ENCODE peak calls at places on chromosomes 13 and 19, in six cellular contexts. D, F, K, P, Q and J are unnamed samples.

GRCh38 chr13:72290962-72291681 is 424.1 kb upstream of the DACH1 start:
- DNase-seq in F (no peak), D (peak; percentile 58), Q (no peak), P (no peak), K (no peak), J (peak; percentile 81)

GRCh38 chr19:11673608-11674041 is 65.1 kb downstream of the ZNF823 start:
- DNase-seq in K (peak; percentile 70), Q (no peak), F (peak; percentile 72), D (peak; percentile 58), P (peak; percentile 77), J (peak; percentile 52)

GRCh38 chr19:33267706-33268105 is 34.6 kb downstream of the CEBPA start:
- DNase-seq in K (no peak), D (no peak), P (no peak), Q (no peak), F (no peak), J (no peak)

GRCh38 chr19:15448778-15449619 is 757 bp downstream of the WIZ start:
- DNase-seq in P (peak; percentile 70), Q (no peak), F (no peak), D (no peak), K (no peak), J (no peak)

GRCh38 chr19:9313756-9314155 is 4.1 kb upstream of the ZNF699 start:
- DNase-seq in D (no peak), P (no peak), Q (no peak), F (no peak), K (no peak), J (no peak)

GRCh38 chr19:50500060-50500752 is 10.8 kb downstream of the JOSD2 start:
- DNase-seq in Q (no peak), F (peak; percentile 44), P (no peak), K (no peak), D (no peak), J (no peak)

GRCh38 chr19:40392894-40393517 is 3.0 kb upstream of the HIPK4 start:
- DNase-seq in Q (no peak), D (no peak), K (peak; percentile 52), P (no peak), F (peak; percentile 77), J (peak; percentile 69)

GRCh38 chr13:76745246-76746200 is 140.7 kb downstream of the KCTD12 start:
- DNase-seq in Q (no peak), F (no peak), P (no peak), D (no peak), K (no peak), J (no peak)

GRCh38 chr13:83906240-83906820 is 24.1 kb upstream of the SLITRK1 start:
- DNase-seq in Q (no peak), F (no peak), D (no peak), K (no peak), P (no peak), J (no peak)

GRCh38 chr13:30355405-30355741 is 48.0 kb upstream of the KATNAL1 start:
- DNase-seq in P (no peak), F (peak; percentile 67), D (no peak), K (no peak), Q (no peak), J (no peak)

GRCh38 chr19:30492581-30492980 is 120.4 kb downstream of the ZNF536 start:
- DNase-seq in P (no peak), D (no peak), Q (no peak), K (no peak), F (no peak), J (no peak)

GRCh38 chr13:98222081-98222554 is 45.0 kb upstream of the RNF113B start:
- DNase-seq in P (peak; percentile 81), D (no peak), K (peak; percentile 37), Q (no peak), F (no peak), J (peak; percentile 30)

GRCh38 chr19:58001895-58002369 is 688 bp downstream of the ZNF606 start:
- DNase-seq in K (peak; percentile 13), D (peak; percentile 3), Q (no peak), F (no peak), P (no peak), J (no peak)

GRCh38 chr13:64510698-64511097 is 2719.4 kb downstream of the PCDH9 start:
- DNase-seq in F (no peak), Q (no peak), K (no peak), D (no peak), P (no peak), J (no peak)

GRCh38 chr13:21309542-21310172 is 133.2 kb downstream of the MRPL57 start:
- DNase-seq in K (no peak), D (no peak), Q (no peak), F (no peak), P (no peak), J (no peak)

GRCh38 chr13:43698743-43699142 is 88.0 kb downstream of the ENOX1 start:
- DNase-seq in P (no peak), K (no peak), F (no peak), Q (no peak), D (peak; percentile 36), J (no peak)

GRCh38 chr19:7862413-7862951 is 11.7 kb downstream of the PRR36 start:
- DNase-seq in P (peak; percentile 69), F (peak; percentile 80), D (peak; percentile 40), K (peak; percentile 81), Q (no peak), J (no peak)

GRCh38 chr19:29528350-29528945 is 2.7 kb downstream of the VSTM2B start:
- DNase-seq in P (peak; percentile 38), F (no peak), K (peak; percentile 26), Q (no peak), D (peak; percentile 47), J (peak; percentile 63)

GRCh38 chr13:40352807-40353562 is 313.5 kb downstream of the FOXO1 start:
- DNase-seq in Q (no peak), D (no peak), F (no peak), K (no peak), P (peak; percentile 49), J (no peak)
- H3K27ac ChIP-seq in Q (peak overlapping the region; percentile 92), D (no peak overlapping the region), F (peak overlapping the region; percentile 50), K (no peak overlapping the region), P (no peak overlapping the region), J (no peak overlapping the region)

GRCh38 chr19:12840091-12841079 is 2.1 kb downstream of the MAST1 start:
- DNase-seq in D (peak; percentile 84), K (peak; percentile 84), P (peak; percentile 78), F (peak; percentile 77), Q (no peak), J (peak; percentile 93)
- H3K4me3 ChIP-seq in D (peak overlapping the region; percentile 26), K (no peak overlapping the region), P (no peak overlapping the region), F (peak overlapping the region; percentile 32), Q (no peak overlapping the region), J (no peak overlapping the region)

GRCh38 chr19:19470579-19470978 is 44.8 kb downstream of the TSSK6 start:
- DNase-seq in K (no peak), Q (no peak), D (no peak), F (no peak), P (no peak), J (no peak)

GRCh38 chr19:19475845-19476828 is 39.2 kb downstream of the TSSK6 start:
- DNase-seq in D (no peak), F (no peak), Q (no peak), P (no peak), K (no peak), J (peak; percentile 36)

GRCh38 chr19:19471682-19472081 is 43.7 kb downstream of the TSSK6 start:
- DNase-seq in K (no peak), F (no peak), D (no peak), P (no peak), Q (no peak), J (no peak)

GRCh38 chr19:19477705-19478383 is 37.5 kb downstream of the TSSK6 start:
- DNase-seq in Q (no peak), D (no peak), K (peak; percentile 73), P (no peak), F (no peak), J (peak; percentile 39)

GRCh38 chr19:19474950-19475781 is 40.2 kb downstream of the TSSK6 start:
- DNase-seq in F (no peak), D (no peak), Q (no peak), P (no peak), K (no peak), J (no peak)
- H3K27ac ChIP-seq in F (peak overlapping the region; percentile 18), D (no peak overlapping the region), Q (no peak overlapping the region), P (no peak overlapping the region), K (no peak overlapping the region), J (peak overlapping the region; percentile 43)

GRCh38 chr19:1383014-1383310 is 745 bp upstream of the NDUFS7 start:
- DNase-seq in P (no peak), F (no peak), Q (no peak), D (no peak), K (no peak), J (no peak)
- H3K4me3 ChIP-seq in P (no peak overlapping the region), F (peak overlapping the region; percentile 89), Q (no peak overlapping the region), D (no peak overlapping the region), K (no peak overlapping the region), J (peak overlapping the region; percentile 32)

GRCh38 chr19:35776102-35776788 is 881 bp downstream of the ARHGAP33 start:
- DNase-seq in D (no peak), K (no peak), Q (no peak), F (no peak), P (no peak), J (no peak)

GRCh38 chr19:35777411-35777841 is 2.1 kb downstream of the ARHGAP33 start:
- DNase-seq in P (no peak), Q (no peak), D (no peak), F (no peak), K (no peak), J (no peak)

GRCh38 chr19:35774274-35775045 is 904 bp upstream of the ARHGAP33 start:
- DNase-seq in F (no peak), Q (no peak), K (no peak), P (no peak), D (no peak), J (peak; percentile 1)

GRCh38 chr19:35775046-35775297 is 392 bp upstream of the ARHGAP33 start:
- DNase-seq in D (no peak), Q (no peak), K (no peak), P (no peak), F (no peak), J (no peak)

DNA sequence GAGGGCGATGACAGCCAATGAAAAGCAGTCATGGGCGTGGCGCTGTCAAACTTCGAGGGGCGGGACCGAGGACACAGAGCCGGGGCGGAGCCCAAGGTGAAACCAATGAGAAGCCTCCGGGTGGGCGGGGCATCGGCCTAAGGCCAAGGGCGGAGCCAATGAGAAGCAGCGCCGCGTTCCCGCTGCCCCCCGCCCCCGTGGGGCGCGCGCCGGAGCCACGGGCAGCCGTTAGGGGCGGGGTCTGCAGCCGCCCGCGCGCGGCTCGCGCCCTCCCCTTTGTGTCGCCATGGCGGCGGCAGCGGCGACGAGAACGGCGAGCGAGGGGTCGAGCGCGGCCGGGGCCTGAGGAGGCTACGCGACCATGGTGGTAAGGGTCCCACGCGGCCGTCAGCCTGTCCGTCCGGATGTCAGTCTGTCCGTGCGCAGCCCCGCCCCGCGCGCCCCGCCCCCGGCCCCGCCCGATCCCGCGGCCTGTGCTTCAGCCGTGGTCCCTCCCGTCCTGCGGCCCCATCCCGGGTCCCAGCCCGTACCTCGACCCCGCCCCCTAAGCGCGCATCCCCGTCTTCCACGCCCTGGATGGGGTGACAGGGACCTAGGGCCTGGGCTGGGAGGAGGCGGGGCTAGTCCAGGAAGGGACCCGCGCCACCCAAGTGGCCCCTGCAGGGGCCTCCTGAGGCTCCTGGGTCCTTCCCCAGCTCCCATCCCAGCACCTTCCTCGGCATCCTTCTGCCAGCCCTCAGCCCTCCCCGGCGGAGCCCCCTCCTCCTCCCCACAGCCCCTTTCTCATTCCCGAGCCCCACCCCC is at the start of gene ARHGAP33:
- DNase-seq in F (peak; percentile 100), D (peak; percentile 97), K (peak; percentile 100), P (peak; percentile 100), Q (peak; percentile 99), J (peak; percentile 97)
- H3K27ac ChIP-seq in F (peak within 1 kb of the TSS; percentile 11), D (no peak within 1 kb of the TSS), K (peak within 1 kb of the TSS; percentile 56), P (no peak within 1 kb of the TSS), Q (peak within 1 kb of the TSS; percentile 60), J (no peak within 1 kb of the TSS)